ENCODE peak calls at places on chromosomes 2 and 18, in four cellular contexts. N is brain microvascular endothelial cell, D is tibial artery, Q is GM23338. O is an unnamed sample.

GRCh38 chr2:112627060-112628040 is 18.4 kb upstream of the SLC20A1 start:
- DNase-seq in N (peak; percentile 95), D (peak; percentile 83), Q (no peak), O (peak; percentile 89)

GRCh38 chr2:215540646-215541045 is 104.8 kb upstream of the FN1 start:
- DNase-seq in N (peak; percentile 91), D (no peak), Q (no peak), O (no peak)

GRCh38 chr2:201260302-201260800 is at the start of gene CASP8:
- DNase-seq in N (peak; percentile 32), D (no peak), Q (no peak), O (peak; percentile 69)

GRCh38 chr2:10514287-10514686 is 66.2 kb upstream of the ODC1 start:
- DNase-seq in N (no peak), D (peak; percentile 12), Q (no peak), O (peak; percentile 7)

GRCh38 chr2:17616405-17616804 is 75.9 kb downstream of the VSNL1 start:
- DNase-seq in N (no peak), D (no peak), Q (no peak), O (no peak)

GRCh38 chr2:237236188-237236587 is 150.5 kb downstream of the COPS8 start:
- DNase-seq in N (no peak), D (no peak), Q (no peak), O (no peak)

GRCh38 chr18:58114766-58115165 is 70.7 kb downstream of the NEDD4L start:
- DNase-seq in N (no peak), D (no peak), Q (no peak), O (no peak)

GRCh38 chr2:27776097-27776496 is 4.6 kb downstream of the MRPL33 start:
- DNase-seq in N (no peak), D (no peak), Q (no peak), O (no peak)

GRCh38 chr2:20600756-20601325 is 50.1 kb downstream of the HS1BP3 start:
- DNase-seq in N (no peak), D (no peak), Q (no peak), O (no peak)

GRCh38 chr18:4093676-4094075 is 361.4 kb downstream of the DLGAP1 start:
- DNase-seq in N (no peak), D (no peak), Q (peak; percentile 52), O (no peak)

GRCh38 chr2:64874593-64874992 is 114.6 kb upstream of the SLC1A4 start:
- DNase-seq in N (no peak), D (no peak), Q (no peak), O (no peak)

GRCh38 chr2:25103287-25103871 is 61.5 kb downstream of the EFR3B start:
- DNase-seq in N (peak; percentile 72), D (peak; percentile 45), Q (no peak), O (no peak)

GRCh38 chr2:9287400-9288059 is 80.9 kb downstream of the ASAP2 start:
- DNase-seq in N (peak; percentile 98), D (no peak), Q (no peak), O (no peak)

GRCh38 chr2:183248866-183249567 is 124.8 kb downstream of the NUP35 start:
- DNase-seq in N (peak; percentile 4), D (no peak), Q (peak; percentile 67), O (no peak)

GRCh38 chr18:68233043-68233442 is 481.9 kb downstream of the TMX3 start:
- DNase-seq in N (no peak), D (no peak), Q (no peak), O (no peak)

GRCh38 chr2:28390857-28391563 is 1.6 kb upstream of the FOSL2 start:
- DNase-seq in N (peak; percentile 74), D (no peak), Q (peak; percentile 55), O (peak; percentile 50)

GRCh38 chr2:43192939-43193651 is 33.3 kb downstream of the ZFP36L2 start:
- DNase-seq in N (no peak), D (no peak), Q (no peak), O (no peak)

GRCh38 chr2:5696741-5697521 is 4.7 kb downstream of the SOX11 start:
- DNase-seq in N (peak; percentile 35), D (no peak), Q (peak; percentile 72), O (no peak)

GRCh38 chr2:111930875-111931274 is 32.5 kb downstream of the MERTK start:
- DNase-seq in N (peak; percentile 35), D (no peak), Q (no peak), O (no peak)

GRCh38 chr18:1062592-1062991 is 157.9 kb downstream of the ADCYAP1 start:
- DNase-seq in N (no peak), D (no peak), Q (peak; percentile 31), O (no peak)

GRCh38 chr2:62660582-62661262 is 44.8 kb upstream of the EHBP1 start:
- DNase-seq in N (peak; percentile 87), D (no peak), Q (no peak), O (no peak)

GRCh38 chr2:217014298-217015116 is 154.6 kb upstream of the TNP1 start:
- DNase-seq in N (no peak), D (no peak), Q (peak; percentile 26), O (no peak)

GRCh38 chr2:231425811-231426703 is 30.5 kb downstream of the B3GNT7 start:
- DNase-seq in N (no peak), D (no peak), Q (peak; percentile 25), O (no peak)

GRCh38 chr18:22283397-22283796 is 114.0 kb downstream of the GATA6 start:
- DNase-seq in N (peak; percentile 60), D (no peak), Q (no peak), O (no peak)

GRCh38 chr2:147843421-147843863 is 1.4 kb upstream of the ACVR2A start:
- DNase-seq in N (peak; percentile 21), D (no peak), Q (no peak), O (no peak)

GRCh38 chr2:226868331-226868730 is 32.5 kb downstream of the RHBDD1 start:
- DNase-seq in N (no peak), D (no peak), Q (no peak), O (no peak)

GRCh38 chr2:203533696-203534471 is 1.2 kb downstream of the RAPH1 start:
- DNase-seq in N (peak; percentile 27), D (no peak), Q (peak; percentile 33), O (no peak)

GRCh38 chr2:74841663-74842062 is 7.7 kb downstream of the HK2 start:
- DNase-seq in N (no peak), D (no peak), Q (no peak), O (no peak)

GRCh38 chr2:74845991-74846390 is 12.1 kb downstream of the HK2 start:
- DNase-seq in N (no peak), D (no peak), Q (no peak), O (no peak)

GRCh38 chr2:74844752-74845151 is 10.8 kb downstream of the HK2 start:
- DNase-seq in N (no peak), D (peak; percentile 1), Q (no peak), O (no peak)

GRCh38 chr2:74845217-74845751 is 11.4 kb downstream of the HK2 start:
- DNase-seq in N (peak; percentile 89), D (peak; percentile 94), Q (peak; percentile 58), O (peak; percentile 93)

GRCh38 chr2:74843371-74844298 is 9.7 kb downstream of the HK2 start:
- DNase-seq in N (peak; percentile 70), D (no peak), Q (no peak), O (peak; percentile 68)
- H3K27ac ChIP-seq in N (peak overlapping the region; percentile 88), D (peak overlapping the region; percentile 80), Q (no peak overlapping the region), O (peak overlapping the region; percentile 87)

GRCh38 chr2:233566141-233566956 is at the start of gene USP40:
- DNase-seq in N (peak; percentile 86), D (peak; percentile 90), Q (peak; percentile 96), O (peak; percentile 93)
- TF ChIP-seq CTCF in N (no peak), D (no peak), Q (no peak), O (no peak)

GRCh38 chr2:240957656-240958365 is 40.6 kb upstream of the SNED1 start:
- DNase-seq in N (no peak), D (peak; percentile 62), Q (no peak), O (no peak)

GRCh38 chr2:240958366-240959213 is 39.8 kb upstream of the SNED1 start:
- DNase-seq in N (no peak), D (no peak), Q (no peak), O (peak; percentile 54)

GRCh38 chr2:240959941-240960308 is 38.5 kb upstream of the SNED1 start:
- DNase-seq in N (no peak), D (no peak), Q (no peak), O (no peak)

GRCh38 chr2:240960309-240960962 is 38.0 kb upstream of the SNED1 start:
- DNase-seq in N (no peak), D (no peak), Q (no peak), O (peak; percentile 58)

GRCh38 chr2:240959214-240959940 is 39.0 kb upstream of the SNED1 start:
- DNase-seq in N (no peak), D (no peak), Q (no peak), O (no peak)
- H3K27ac ChIP-seq in N (no peak overlapping the region), D (no peak overlapping the region), Q (no peak overlapping the region), O (no peak overlapping the region)

GRCh38 chr2:129803067-129803466 is 176.4 kb upstream of the RAB6C start:
- DNase-seq in N (no peak), D (no peak), Q (no peak), O (no peak)
- TF ChIP-seq CTCF in N (no peak), D (no peak), Q (no peak), O (no peak)

GRCh38 chr2:186733414-186733813 is 39.6 kb downstream of the FAM171B start:
- DNase-seq in N (no peak), D (no peak), Q (no peak), O (no peak)
- H3K27ac ChIP-seq in N (no peak overlapping the region), D (no peak overlapping the region), Q (no peak overlapping the region), O (no peak overlapping the region)

GRCh38 chr2:56185582-56186046 is 1.8 kb downstream of the CCDC85A start:
- DNase-seq in N (no peak), D (no peak), Q (peak; percentile 79), O (no peak)
- TF ChIP-seq CTCF in N (peak; percentile 30), D (peak; percentile 14), Q (no peak), O (no peak)

GRCh38 chr2:85523062-85523905 is 15.7 kb upstream of the MAT2A start:
- DNase-seq in N (no peak), D (no peak), Q (no peak), O (no peak)
- H3K27ac ChIP-seq in N (no peak overlapping the region), D (peak overlapping the region; percentile 76), Q (no peak overlapping the region), O (peak overlapping the region; percentile 66)

DNA sequence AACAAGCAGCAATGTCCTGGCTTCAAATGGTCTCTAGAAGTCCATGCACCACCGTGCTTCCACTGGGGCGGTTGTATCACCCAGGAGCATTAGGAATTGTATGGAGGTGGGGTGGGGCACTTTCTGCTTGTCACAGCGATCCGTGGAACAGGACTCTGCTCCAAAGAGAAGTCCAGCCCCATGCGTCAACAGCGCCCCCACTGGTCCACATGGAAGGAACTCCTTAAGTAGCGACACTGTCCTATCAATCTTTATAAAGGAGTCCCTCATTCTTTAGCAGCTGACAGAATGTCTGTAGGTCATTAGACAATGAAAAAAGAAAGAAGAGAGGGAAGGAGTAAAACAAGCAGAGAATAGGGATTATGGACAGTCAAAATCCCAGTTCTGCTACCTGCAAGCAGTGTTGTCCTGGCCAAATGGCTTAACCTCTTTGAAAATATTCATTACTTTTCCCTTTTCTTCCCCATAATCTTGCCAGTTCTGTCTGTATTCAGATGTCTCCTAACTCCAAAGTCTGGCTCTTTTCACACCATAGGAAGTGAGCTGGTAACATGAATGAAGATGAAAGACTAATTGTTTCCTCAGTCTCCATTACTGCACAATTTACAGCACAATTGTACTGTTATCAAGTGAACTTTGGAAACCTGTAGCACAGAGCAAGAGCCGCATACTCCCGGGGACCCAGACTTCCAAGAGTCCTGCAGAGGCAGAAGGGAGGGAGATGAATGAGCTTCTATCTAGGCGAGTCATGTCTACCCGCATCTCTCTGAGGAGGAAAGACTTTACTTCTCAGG is 9.9 kb downstream of the NFE2L2 start:
- DNase-seq in N (peak; percentile 38), D (no peak), Q (peak; percentile 93), O (no peak)
- TF ChIP-seq CTCF in N (peak; percentile 73), D (no peak), Q (peak; percentile 90), O (no peak)

O was measured in ascending aorta.